ENCODE peak calls at places on chromosome 22, in seven cellular contexts. N, Z, W, B, T, X and Q are unnamed samples.

GRCh38 chr22:32818446-32819115 is 17.1 kb downstream of the TIMP3 start:
- DNase-seq in N (no peak), Z (no peak), W (no peak), B (no peak), T (no peak), X (no peak), Q (no peak)

GRCh38 chr22:45039206-45039605 is 29.4 kb upstream of the PHF21B start:
- DNase-seq in N (no peak), Z (no peak), W (no peak), B (no peak), T (no peak), X (no peak), Q (no peak)

GRCh38 chr22:23285734-23286133 is 105.4 kb downstream of the BCR start:
- DNase-seq in N (no peak), Z (no peak), W (no peak), B (peak; percentile 59), T (no peak), X (no peak), Q (no peak)

GRCh38 chr22:45880732-45881523 is 96.0 kb downstream of the WNT7B start:
- DNase-seq in N (no peak), Z (no peak), W (no peak), B (no peak), T (peak; percentile 51), X (no peak), Q (no peak)

GRCh38 chr22:49239264-49240015 is 588.2 kb downstream of the BRD1 start:
- DNase-seq in N (no peak), Z (peak; percentile 70), W (no peak), B (no peak), T (no peak), X (no peak), Q (no peak)

GRCh38 chr22:48199667-48200066 is 1437.2 kb downstream of the TBC1D22A start:
- DNase-seq in N (no peak), Z (peak; percentile 38), W (no peak), B (no peak), T (no peak), X (no peak), Q (no peak)

GRCh38 chr22:36136475-36136874 is 24.1 kb downstream of the APOL3 start:
- DNase-seq in N (no peak), Z (no peak), W (no peak), B (peak; percentile 80), T (no peak), X (no peak), Q (no peak)

GRCh38 chr22:45455212-45455611 is 41.7 kb downstream of the RIBC2 start:
- DNase-seq in N (no peak), Z (no peak), W (no peak), B (no peak), T (no peak), X (no peak), Q (no peak)

GRCh38 chr22:48900327-48900597 is 927.4 kb downstream of the BRD1 start:
- DNase-seq in N (no peak), Z (no peak), W (no peak), B (no peak), T (no peak), X (no peak), Q (no peak)

DNA sequence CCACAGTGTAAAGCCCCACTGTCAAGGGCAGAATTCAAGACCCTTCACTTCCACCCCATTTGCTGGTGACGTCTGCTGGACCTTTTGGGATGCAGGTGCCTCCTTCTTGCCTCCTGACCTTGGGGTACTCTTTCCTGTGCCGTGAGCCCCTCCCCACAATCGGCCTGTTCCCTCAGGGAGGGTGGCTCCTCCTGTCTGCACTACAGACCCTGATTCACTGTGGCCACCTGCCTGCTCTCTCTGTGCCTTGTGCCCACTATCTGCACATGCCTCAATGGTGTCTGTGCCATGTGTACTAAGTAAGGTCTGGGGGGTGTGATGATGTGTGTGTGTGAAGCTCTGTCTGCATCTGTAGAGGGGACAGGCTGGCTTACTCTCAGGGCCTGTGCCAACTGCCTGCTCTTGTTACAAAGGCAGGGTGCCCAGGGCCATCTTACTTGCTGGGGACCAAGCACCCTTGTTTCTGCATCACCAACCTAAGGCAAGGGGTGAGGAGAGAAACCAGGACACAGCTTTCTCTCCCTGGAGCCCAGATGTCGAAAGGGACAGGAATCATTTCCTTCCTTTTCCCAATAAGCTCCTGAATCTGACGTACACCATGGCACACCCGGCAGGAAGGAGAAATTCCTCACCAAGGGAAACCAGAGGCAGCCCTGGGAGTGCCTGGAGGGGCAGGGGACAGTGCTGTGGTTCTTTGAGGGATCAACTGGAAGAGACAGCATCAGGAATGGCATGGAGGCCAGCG is 3.7 kb downstream of the PPM1F start:
- DNase-seq in N (no peak), Z (no peak), W (no peak), B (no peak), T (no peak), X (no peak), Q (no peak)
- H3K27ac ChIP-seq in N (no peak overlapping the region), Z (peak overlapping the region; percentile 65), W (no peak overlapping the region), B (no peak overlapping the region), T (peak overlapping the region; percentile 97), X (no peak overlapping the region), Q (no peak overlapping the region)

GRCh38 chr22:28348613-28349012 is 331.0 kb downstream of the TTC28 start:
- DNase-seq in N (no peak), Z (no peak), W (no peak), B (no peak), T (no peak), X (no peak), Q (no peak)
- H3K27ac ChIP-seq in N (no peak overlapping the region), Z (no peak overlapping the region), W (peak overlapping the region; percentile 3), B (no peak overlapping the region), T (no peak overlapping the region), X (no peak overlapping the region), Q (no peak overlapping the region)

DNA sequence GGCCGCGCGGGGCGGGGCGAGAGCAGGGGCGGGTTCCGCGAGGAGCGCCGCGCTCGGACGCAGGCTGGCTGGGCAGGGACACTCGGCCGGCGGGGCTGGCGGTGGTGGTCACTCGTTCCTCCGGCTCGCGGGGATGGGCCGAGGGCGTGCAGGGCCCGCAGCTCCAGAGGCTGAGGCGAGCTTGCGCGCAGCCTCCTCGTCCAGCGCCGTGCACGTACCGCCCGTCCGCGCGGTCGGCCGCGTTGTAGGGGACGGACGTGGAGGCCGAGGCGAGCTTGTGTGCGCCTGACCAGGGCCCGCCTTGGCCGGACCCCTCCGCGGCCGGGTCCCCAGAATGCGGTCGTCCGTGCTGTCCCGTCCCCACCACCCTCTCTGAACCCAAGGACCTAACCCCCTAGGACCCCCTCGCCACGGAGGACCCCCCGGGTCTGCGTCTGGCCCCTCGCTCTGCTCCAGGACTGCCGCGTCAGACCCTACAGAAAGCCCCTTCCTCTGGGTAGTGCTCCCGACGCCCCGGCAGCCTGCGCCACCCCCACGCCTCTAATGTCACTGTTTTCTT is 569 bp upstream of the YPEL1 start:
- DNase-seq in N (no peak), Z (no peak), W (no peak), B (no peak), T (no peak), X (no peak), Q (no peak)
- H3K27ac ChIP-seq in N (no peak overlapping the region), Z (peak overlapping the region; percentile 61), W (no peak overlapping the region), B (no peak overlapping the region), T (peak overlapping the region; percentile 59), X (no peak overlapping the region), Q (no peak overlapping the region)

GRCh38 chr22:19806213-19807160 is 45.9 kb downstream of the TBX1 start:
- DNase-seq in N (no peak), Z (no peak), W (no peak), B (no peak), T (peak; percentile 90), X (peak; percentile 91), Q (peak; percentile 66)
- H3K27ac ChIP-seq in N (no peak overlapping the region), Z (no peak overlapping the region), W (no peak overlapping the region), B (no peak overlapping the region), T (no peak overlapping the region), X (peak overlapping the region; percentile 71), Q (peak overlapping the region; percentile 40)

DNA sequence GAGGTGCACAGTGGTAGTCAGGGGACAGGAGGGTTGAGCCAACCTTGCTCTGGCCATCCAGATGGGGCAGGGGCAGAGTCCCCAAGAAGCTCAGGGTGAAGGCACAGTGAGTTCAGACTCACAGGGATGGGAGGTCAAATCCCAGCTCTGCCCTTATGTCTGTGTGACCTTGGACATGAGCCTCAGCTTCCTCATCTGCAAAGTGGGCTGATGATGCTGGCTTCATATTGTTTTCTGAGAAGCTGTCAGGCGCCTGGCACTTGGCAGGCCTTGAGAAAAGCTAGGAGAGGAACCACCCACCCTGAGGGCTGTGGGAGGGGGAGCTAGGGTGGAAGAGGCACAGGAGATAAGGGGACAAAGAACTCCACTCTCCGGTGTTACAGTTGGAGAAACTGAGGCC is 23.6 kb downstream of the CYTH4 start:
- DNase-seq in N (no peak), Z (no peak), W (no peak), B (no peak), T (no peak), X (no peak), Q (no peak)
- H3K27ac ChIP-seq in N (peak overlapping the region; percentile 91), Z (peak overlapping the region; percentile 74), W (no peak overlapping the region), B (peak overlapping the region; percentile 94), T (peak overlapping the region; percentile 83), X (no peak overlapping the region), Q (peak overlapping the region; percentile 99)

GRCh38 chr22:38774496-38775166 is 18.8 kb upstream of the SUN2 start:
- DNase-seq in N (no peak), Z (no peak), W (no peak), B (no peak), T (no peak), X (no peak), Q (no peak)
- H3K27ac ChIP-seq in N (no peak overlapping the region), Z (no peak overlapping the region), W (no peak overlapping the region), B (no peak overlapping the region), T (peak overlapping the region; percentile 38), X (no peak overlapping the region), Q (no peak overlapping the region)